ENCODE peak calls at places on chromosome 14, in five cellular contexts. F is heart right ventricle; G is small intestine; Y is activated T-cell treated with anti-CD3 and anti-CD28 coated beads, Interleukin-2, amount 50 U/mL, for 1 hour; B is fibroblast of the aortic adventitia. A is an unnamed sample.

GRCh38 chr14:67413806-67414769 is 2.1 kb upstream of the PLEK2 start:
- DNase-seq in B (peak; percentile 47), F (no peak), G (no peak), Y (no peak), A (no peak)

GRCh38 chr14:97219356-97220017 is 422.3 kb downstream of the VRK1 start:
- DNase-seq in B (no peak), Y (peak; percentile 26), G (no peak), F (no peak), A (no peak)

GRCh38 chr14:92759300-92759678 is 10.9 kb upstream of the LGMN start:
- DNase-seq in F (no peak), Y (no peak), G (peak; percentile 63), B (peak; percentile 25), A (no peak)

GRCh38 chr14:101862177-101862576 is 100.7 kb downstream of the PPP2R5C start:
- DNase-seq in Y (no peak), G (no peak), F (no peak), B (peak; percentile 50), A (no peak)

GRCh38 chr14:64812412-64812811 is 67.3 kb downstream of the SPTB start:
- DNase-seq in Y (peak; percentile 45), F (no peak), G (peak; percentile 74), B (no peak), A (no peak)

GRCh38 chr14:99809376-99809775 is 16.2 kb downstream of the EML1 start:
- DNase-seq in B (peak; percentile 98), Y (no peak), F (peak; percentile 80), G (no peak), A (no peak)

GRCh38 chr14:89489796-89490506 is 72.9 kb upstream of the FOXN3 start:
- DNase-seq in Y (no peak), B (peak; percentile 37), F (no peak), G (no peak), A (no peak)

GRCh38 chr14:104870368-104871144 is 5.5 kb downstream of the CEP170B start:
- DNase-seq in F (peak; percentile 34), G (no peak), B (no peak), Y (peak; percentile 54), A (peak; percentile 28)